ENCODE peak calls at places on chromosome X, in six cellular contexts. T is adrenal gland, G is left ventricle myocardium inferior, O is right lobe of liver, I is IMR-90, L is fibroblast of lung. Z is an unnamed sample.

GRCh38 chrX:100649550-100650356 is 5.8 kb downstream of the SRPX2 start:
- DNase-seq in I (peak; percentile 90), O (peak; percentile 88), L (peak; percentile 91), T (no peak), G (peak; percentile 60), Z (peak; percentile 61)

GRCh38 chrX:2589186-2590020 is 88.6 kb upstream of the DHRSX start:
- DNase-seq in G (no peak), O (no peak), T (no peak), L (peak; percentile 4), I (peak; percentile 35), Z (no peak)

GRCh38 chrX:129360175-129360574 is 163.1 kb downstream of the SMARCA1 start:
- DNase-seq in L (peak; percentile 34), O (no peak), G (no peak), I (peak; percentile 40), T (peak; percentile 53), Z (no peak)

GRCh38 chrX:57232658-57233360 is 53.7 kb upstream of the FAAH2 start:
- DNase-seq in L (no peak), I (no peak), G (no peak), T (no peak), O (no peak), Z (no peak)

GRCh38 chrX:150508461-150509367 is 59.7 kb upstream of the MTM1 start:
- DNase-seq in O (peak; percentile 79), G (peak; percentile 54), L (peak; percentile 21), T (peak; percentile 75), I (peak; percentile 10), Z (no peak)

GRCh38 chrX:43629229-43629628 is 26.9 kb upstream of the MAOA start:
- DNase-seq in I (no peak), T (no peak), G (no peak), L (no peak), O (no peak), Z (no peak)

GRCh38 chrX:108947205-108947604 is 210.8 kb upstream of the IRS4 start:
- DNase-seq in L (no peak), T (no peak), G (no peak), I (no peak), O (no peak), Z (no peak)

GRCh38 chrX:105136786-105137185 is 83.7 kb downstream of the TEX13A start:
- DNase-seq in L (no peak), O (no peak), G (no peak), T (no peak), I (no peak), Z (no peak)

GRCh38 chrX:45479835-45480422 is 279.3 kb upstream of the DIPK2B start:
- DNase-seq in G (no peak), O (no peak), I (peak; percentile 91), T (no peak), L (peak; percentile 92), Z (no peak)

GRCh38 chrX:136711147-136711546 is 63.2 kb downstream of the CD40LG start:
- DNase-seq in I (peak; percentile 36), L (no peak), G (peak; percentile 19), T (peak; percentile 40), O (no peak), Z (no peak)

GRCh38 chrX:109839694-109840358 is 106.8 kb upstream of the ACSL4 start:
- DNase-seq in O (no peak), G (peak; percentile 13), I (no peak), T (no peak), L (peak; percentile 54), Z (no peak)

GRCh38 chrX:124341361-124342132 is 4.8 kb upstream of the SH2D1A start:
- DNase-seq in T (no peak), I (no peak), G (no peak), O (no peak), L (no peak), Z (no peak)

GRCh38 chrX:75893281-75893680 is 108.2 kb upstream of the MAGEE2 start:
- DNase-seq in O (no peak), T (no peak), G (no peak), I (no peak), L (no peak), Z (no peak)

GRCh38 chrX:150731795-150732194 is 38.6 kb downstream of the MTMR1 start:
- DNase-seq in O (no peak), I (peak; percentile 97), L (peak; percentile 97), T (no peak), G (no peak), Z (no peak)

GRCh38 chrX:139691843-139692505 is 16.0 kb downstream of the MCF2 start:
- DNase-seq in T (no peak), O (no peak), L (peak; percentile 18), G (no peak), I (no peak), Z (no peak)

GRCh38 chrX:139692908-139693307 is 15.1 kb downstream of the MCF2 start:
- DNase-seq in O (no peak), G (no peak), T (no peak), L (no peak), I (no peak), Z (no peak)

GRCh38 chrX:139691493-139691842 is 16.5 kb downstream of the MCF2 start:
- DNase-seq in I (no peak), O (no peak), L (peak; percentile 19), G (peak; percentile 14), T (no peak), Z (no peak)

GRCh38 chrX:139692506-139692849 is 15.5 kb downstream of the MCF2 start:
- DNase-seq in G (no peak), L (no peak), T (no peak), O (no peak), I (no peak), Z (no peak)
- H3K4me3 ChIP-seq in G (peak overlapping the region; percentile 64), L (peak overlapping the region; percentile 13), T (peak overlapping the region; percentile 26), O (peak overlapping the region; percentile 9), I (peak overlapping the region; percentile 9), Z (peak overlapping the region; percentile 16)

GRCh38 chrX:147927220-147927619 is 15.5 kb downstream of the FMR1 start:
- DNase-seq in I (no peak), O (no peak), G (no peak), T (no peak), L (no peak), Z (no peak)
- TF ChIP-seq CTCF in I (no peak), O (no peak), G (no peak), T (no peak), L (no peak), Z (no peak)

DNA sequence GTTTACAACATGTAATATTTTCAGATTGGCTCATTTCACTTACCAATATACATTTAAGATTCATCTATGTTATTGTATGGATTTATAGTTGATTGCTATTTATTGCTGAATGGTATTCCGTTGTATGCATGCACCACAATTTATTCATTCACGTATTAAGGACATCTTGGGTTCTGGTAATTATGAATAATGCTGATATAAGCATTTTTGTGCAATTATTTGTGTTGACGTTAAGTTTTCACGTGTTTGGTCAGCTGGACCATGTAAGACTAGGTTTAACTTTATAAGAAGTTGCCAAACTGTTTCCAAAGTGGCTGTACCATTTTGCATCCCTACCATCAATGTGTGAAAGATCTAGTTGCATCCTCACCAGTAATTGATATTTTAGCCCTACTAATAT is 35.1 kb downstream of the MAGEB10 start:
- DNase-seq in G (no peak), I (no peak), O (no peak), T (no peak), L (no peak), Z (no peak)
- H3K27me3 ChIP-seq in G (no peaks in the 10 kb centered on the region), I (no peaks in the 10 kb centered on the region), O (no peaks in the 10 kb centered on the region), T (no peaks in the 10 kb centered on the region), L (no peaks in the 10 kb centered on the region), Z (no peaks in the 10 kb centered on the region)

DNA sequence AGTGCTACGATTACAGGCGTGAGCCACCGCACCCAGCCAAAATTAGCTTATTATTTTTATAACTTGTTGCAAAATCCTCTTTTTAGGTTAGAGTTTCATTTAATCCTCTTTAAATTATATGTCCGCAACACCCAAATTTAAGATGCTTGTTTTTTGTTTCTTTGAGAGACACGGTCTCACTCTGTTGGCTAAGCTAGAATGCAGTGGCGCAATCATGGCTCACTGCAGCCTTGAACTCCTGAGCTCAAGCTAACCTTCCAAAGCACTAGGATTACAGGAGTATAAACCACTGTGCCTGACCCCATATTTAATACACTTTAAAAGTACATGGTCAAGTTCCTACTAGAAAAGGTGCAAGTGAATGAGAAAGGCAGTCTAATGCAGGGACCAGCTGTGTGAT is 2.2 kb downstream of the RBBP7 start:
- DNase-seq in I (no peak), T (no peak), G (no peak), O (no peak), L (no peak), Z (no peak)
- H3K4me3 ChIP-seq in I (no peak overlapping the region), T (peak overlapping the region; percentile 65), G (no peak overlapping the region), O (no peak overlapping the region), L (peak overlapping the region; percentile 75), Z (no peak overlapping the region)

GRCh38 chrX:103376118-103376978 is at the start of gene BEX3:
- DNase-seq in T (peak; percentile 73), I (peak; percentile 59), G (peak; percentile 45), O (peak; percentile 69), L (peak; percentile 67), Z (peak; percentile 80)
- TF ChIP-seq CTCF in T (no peak), I (no peak), G (no peak), O (no peak), L (no peak), Z (no peak)

GRCh38 chrX:80354966-80355465 is 65.2 kb upstream of the TENT5D start:
- DNase-seq in T (no peak), I (no peak), G (no peak), L (no peak), O (no peak), Z (no peak)
- H3K27me3 ChIP-seq in T (peaks cover 3% of the 10 kb centered on the region), I (no peaks in the 10 kb centered on the region), G (no peaks in the 10 kb centered on the region), L (no peaks in the 10 kb centered on the region), O (no peaks in the 10 kb centered on the region), Z (no peaks in the 10 kb centered on the region)

GRCh38 chrX:23993012-23993633 is 33.9 kb downstream of the KLHL15 start:
- DNase-seq in L (peak; percentile 49), T (no peak), I (peak; percentile 39), G (no peak), O (no peak), Z (no peak)

GRCh38 chrX:23989689-23990088 is 37.3 kb downstream of the KLHL15 start:
- DNase-seq in I (no peak), L (no peak), O (no peak), G (no peak), T (no peak), Z (no peak)

DNA sequence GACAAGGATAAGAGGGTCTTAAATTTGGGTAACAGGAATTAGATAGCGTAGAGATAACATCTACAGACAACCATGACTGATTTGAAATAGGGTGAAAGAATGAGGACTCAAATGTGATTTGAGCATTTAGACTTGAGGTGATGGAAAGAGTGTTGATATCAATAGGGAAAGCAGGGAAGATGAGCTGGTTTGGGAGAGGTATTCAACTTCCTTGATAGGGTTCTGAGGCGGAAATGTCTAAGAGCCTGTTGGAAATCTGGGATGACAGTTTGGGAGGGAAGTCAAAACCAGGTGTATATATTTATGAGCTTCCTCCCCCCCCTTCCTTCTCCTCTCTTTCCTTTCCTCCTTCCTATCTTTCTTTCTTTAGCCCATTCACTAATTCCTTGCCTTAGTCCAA is 36.5 kb downstream of the KLHL15 start:
- DNase-seq in L (no peak), G (no peak), I (no peak), T (no peak), O (no peak), Z (no peak)
- H3K4me3 ChIP-seq in L (no peak overlapping the region), G (no peak overlapping the region), I (no peak overlapping the region), T (no peak overlapping the region), O (no peak overlapping the region), Z (no peak overlapping the region)

DNA sequence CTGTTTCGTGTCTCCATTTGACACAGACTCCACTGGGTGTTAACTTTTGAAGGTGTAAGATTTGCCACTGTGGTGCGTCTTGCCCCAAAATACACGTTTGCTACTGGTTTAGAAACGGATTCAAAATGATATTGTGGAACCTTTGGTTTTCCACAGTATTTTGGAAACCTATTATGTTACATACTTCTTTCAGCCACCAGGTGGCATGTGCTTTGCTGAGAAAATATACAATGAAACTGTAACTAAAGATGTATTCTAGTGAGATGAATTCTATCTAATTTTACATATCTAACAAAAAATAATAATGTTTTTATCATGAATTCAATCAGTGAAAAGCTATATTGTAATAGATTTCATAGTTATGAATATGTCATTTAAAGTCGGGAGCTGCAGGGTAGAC is 28.4 kb upstream of the SLITRK4 start:
- DNase-seq in G (no peak), I (no peak), L (peak; percentile 1), O (no peak), T (no peak), Z (no peak)
- TF ChIP-seq CTCF in G (peak; percentile 50), I (peak; percentile 49), L (peak; percentile 30), O (peak; percentile 66), T (peak; percentile 72), Z (peak; percentile 20)